ENCODE peak calls at places on chromosomes 3 and 15, in ten cellular contexts. I is tibial artery, E is esophagus squamous epithelium, Z is body of pancreas, S is colonic mucosa, A is astrocyte, T is breast epithelium, W is OCI-LY7, R is left lung, F is fibroblast of lung. Q is an unnamed sample.

GRCh38 chr15:48861813-48862431 is 16.0 kb upstream of the EID1 start:
- DNase-seq in I (no peak), T (no peak), Z (peak), F (peak), A (peak), W (peak), E (no peak), S (peak), R (no peak), Q (no peak)

GRCh38 chr15:99704444-99704838 is 28.8 kb downstream of the LYSMD4 start:
- DNase-seq in A (peak), E (no peak), S (peak), I (no peak), W (peak), Z (peak), R (no peak), T (no peak), F (peak), Q (no peak)

GRCh38 chr15:95017950-95018349 is 786.6 kb downstream of the MCTP2 start:
- DNase-seq in F (peak), E (no peak), I (no peak), S (peak), R (peak), Z (peak), T (peak), A (no peak), W (no peak), Q (peak)

GRCh38 chr3:158531334-158531733 is 39.7 kb upstream of the MLF1 start:
- DNase-seq in A (peak), E (no peak), Z (no peak), T (no peak), S (no peak), R (no peak), I (no peak), F (peak), W (no peak), Q (no peak)

GRCh38 chr3:132342183-132342582 is 25.0 kb downstream of the ACP3 start:
- DNase-seq in R (no peak), T (no peak), E (no peak), A (no peak), F (no peak), W (no peak), I (no peak), Z (no peak), S (no peak), Q (no peak)

GRCh38 chr3:141524988-141525387 is 38.2 kb downstream of the RASA2 start:
- DNase-seq in S (no peak), T (no peak), R (no peak), I (no peak), F (no peak), Z (no peak), E (no peak), W (no peak), A (no peak), Q (no peak)

GRCh38 chr3:59572106-59572505 is 522.3 kb upstream of the CFAP20DC start:
- DNase-seq in T (no peak), F (peak), I (no peak), W (no peak), E (no peak), Z (no peak), R (no peak), A (no peak), S (no peak), Q (no peak)

GRCh38 chr3:126081618-126082333 is 2.1 kb downstream of the SLC41A3 start:
- DNase-seq in E (no peak), R (no peak), F (peak), W (peak), A (peak), Z (peak), I (no peak), S (no peak), T (peak), Q (no peak)

GRCh38 chr3:136752046-136752326 is 192 bp downstream of the STAG1 start:
- DNase-seq in T (no peak), A (no peak), F (no peak), Z (no peak), S (no peak), I (no peak), E (no peak), W (peak), R (no peak), Q (no peak)

GRCh38 chr3:23931597-23931996 is 13.5 kb upstream of the NR1D2 start:
- DNase-seq in A (no peak), F (no peak), W (no peak), R (no peak), E (no peak), Z (no peak), T (no peak), I (no peak), S (no peak), Q (no peak)

GRCh38 chr15:98999233-98999632 is 8.4 kb downstream of the PGPEP1L start:
- DNase-seq in S (no peak), W (no peak), R (no peak), A (no peak), E (no peak), T (no peak), I (no peak), F (no peak), Z (no peak), Q (no peak)

GRCh38 chr3:189548053-189548452 is 83.1 kb upstream of the TP63 start:
- DNase-seq in R (no peak), Z (no peak), W (no peak), S (no peak), I (no peak), A (no peak), E (no peak), F (no peak), T (no peak), Q (no peak)

GRCh38 chr15:68894208-68894607 is 36.1 kb upstream of the SPESP1 start:
- DNase-seq in T (no peak), R (no peak), E (no peak), I (no peak), S (no peak), Z (no peak), W (no peak), A (no peak), F (no peak), Q (no peak)

GRCh38 chr3:98462901-98463300 is at the start of gene OR5K1:
- DNase-seq in R (no peak), E (no peak), W (no peak), A (no peak), I (no peak), T (no peak), S (no peak), Z (no peak), F (no peak), Q (no peak)

GRCh38 chr3:10771486-10772225 is 44.4 kb upstream of the SLC6A11 start:
- DNase-seq in Z (no peak), I (no peak), S (no peak), R (no peak), F (no peak), E (no peak), W (no peak), T (no peak), A (no peak), Q (no peak)

GRCh38 chr15:34812369-34812768 is 17.0 kb upstream of the ACTC1 start:
- DNase-seq in T (no peak), W (no peak), E (no peak), Z (no peak), R (no peak), F (peak), I (no peak), S (no peak), A (peak), Q (no peak)

GRCh38 chr3:142923694-142924093 is 34.8 kb upstream of the PCOLCE2 start:
- DNase-seq in I (no peak), F (no peak), W (no peak), R (no peak), T (no peak), Z (no peak), A (no peak), S (no peak), E (no peak), Q (no peak)

GRCh38 chr3:132242095-132242494 is 75.1 kb upstream of the ACP3 start:
- DNase-seq in Z (no peak), R (no peak), T (no peak), E (no peak), W (no peak), S (no peak), A (no peak), I (no peak), F (no peak), Q (no peak)

GRCh38 chr3:99918720-99919119 is 101.1 kb downstream of the CMSS1 start:
- DNase-seq in W (no peak), A (peak), E (no peak), R (no peak), Z (no peak), T (no peak), S (no peak), F (peak), I (no peak), Q (no peak)

GRCh38 chr15:51737538-51738305 is at the start of gene LYSMD2:
- DNase-seq in T (peak), S (peak), I (peak), E (no peak), R (peak), F (peak), A (no peak), W (peak), Z (peak), Q (peak)

GRCh38 chr15:62976301-62976842 is 66.2 kb upstream of the TPM1 start:
- DNase-seq in S (no peak), T (no peak), F (peak), A (peak), E (no peak), Z (no peak), I (no peak), W (no peak), R (no peak), Q (no peak)

GRCh38 chr3:25620508-25620907 is 44.2 kb downstream of the TOP2B start:
- DNase-seq in R (no peak), F (no peak), T (no peak), E (no peak), W (no peak), Z (no peak), I (no peak), A (no peak), S (no peak), Q (no peak)

DNA sequence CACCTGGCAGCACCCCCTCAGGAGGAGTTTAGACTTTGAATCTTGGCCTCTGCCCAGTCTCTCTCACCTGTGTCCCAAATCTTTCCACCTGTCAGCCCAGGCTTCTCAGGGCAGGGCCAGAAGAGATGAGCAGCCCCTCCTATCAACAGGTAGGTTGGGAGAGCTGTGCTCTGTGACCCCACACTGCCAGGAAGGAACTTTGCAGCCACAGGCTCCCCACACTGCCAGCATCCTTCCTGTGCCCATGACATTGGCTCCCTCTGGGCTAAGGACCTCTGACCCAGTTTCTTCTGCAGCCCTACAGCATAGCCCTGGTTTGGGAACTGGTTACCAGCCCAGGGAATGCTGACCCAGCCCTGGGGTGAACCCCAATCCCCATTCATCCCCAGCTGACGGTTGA is 115.7 kb upstream of the IQSEC1 start:
- DNase-seq in S (no peak), W (no peak), Z (no peak), I (no peak), R (no peak), F (no peak), A (no peak), E (no peak), T (peak), Q (no peak)
- H3K4me3 ChIP-seq in S (no peak), W (no peak), Z (no peak), I (no peak), R (no peak), F (no peak), A (no peak), E (no peak), T (no peak), Q (no peak)

GRCh38 chr3:52321481-52321880 is 5.4 kb downstream of the DNAH1 start:
- DNase-seq in Z (no peak), I (no peak), T (no peak), A (no peak), W (peak), E (no peak), R (no peak), F (no peak), S (no peak), Q (no peak)
- H3K27ac ChIP-seq in Z (no peak), I (no peak), T (no peak), A (no peak), W (no peak), E (no peak), R (no peak), F (no peak), S (no peak), Q (no peak)

GRCh38 chr3:186651678-186652215 is 11.5 kb downstream of the FETUB start:
- DNase-seq in F (no peak), S (no peak), W (no peak), Z (no peak), E (no peak), T (no peak), A (no peak), I (no peak), R (no peak), Q (no peak)

GRCh38 chr3:186648851-186649250 is 8.7 kb downstream of the FETUB start:
- DNase-seq in F (no peak), T (no peak), Z (no peak), S (no peak), R (no peak), A (no peak), E (no peak), I (no peak), W (no peak), Q (no peak)

GRCh38 chr3:186653079-186653710 is 12.6 kb upstream of the HRG start:
- DNase-seq in T (no peak), Z (no peak), F (no peak), R (no peak), A (no peak), S (no peak), W (peak), I (no peak), E (no peak), Q (no peak)

GRCh38 chr3:186653984-186654383 is 11.8 kb upstream of the HRG start:
- DNase-seq in E (no peak), A (no peak), T (no peak), Z (no peak), S (no peak), I (no peak), R (no peak), F (no peak), W (peak), Q (no peak)
- TF ChIP-seq CTCF in E (no peak), A (no peak), T (no peak), Z (no peak), S (no peak), I (no peak), R (no peak), F (peak), W (peak), Q (no peak)

GRCh38 chr3:115533218-115533617 is 90.1 kb upstream of the GAP43 start:
- DNase-seq in A (no peak), T (no peak), W (no peak), S (no peak), I (no peak), F (no peak), Z (no peak), E (no peak), R (no peak), Q (no peak)

DNA sequence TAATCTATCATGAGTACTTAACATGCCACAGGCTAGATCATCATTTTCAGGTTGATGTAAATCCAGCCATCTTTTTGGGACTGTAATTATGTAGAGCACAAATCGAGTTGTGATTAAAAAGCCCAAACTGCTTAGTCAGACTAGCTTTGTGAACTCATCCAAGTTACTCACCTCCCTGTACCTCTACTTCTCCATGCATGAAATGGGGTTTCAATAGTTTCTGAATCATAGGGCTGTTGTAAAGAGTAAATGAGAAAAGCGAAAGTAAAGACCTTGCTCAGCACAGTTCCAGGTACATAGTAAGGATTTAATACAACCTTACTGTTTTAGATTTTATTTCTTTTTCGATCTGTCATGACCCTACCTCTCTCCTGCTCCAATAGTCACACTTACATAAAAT is 85.6 kb upstream of the GAP43 start:
- DNase-seq in R (no peak), A (no peak), F (no peak), Z (no peak), E (no peak), S (no peak), W (no peak), I (no peak), T (no peak), Q (no peak)
- H3K4me3 ChIP-seq in R (no peak), A (no peak), F (no peak), Z (no peak), E (no peak), S (no peak), W (no peak), I (no peak), T (no peak), Q (no peak)